ENCODE peak calls at places on chromosomes 11 and 22, in four cellular contexts. One of them, this sample, is unnamed.

GRCh38 chr11:41320233-41320993 is 139.0 kb downstream of the LRRC4C start:
- DNase-seq in HEK293T: no peak
- DNase-seq in K562: no peak
- DNase-seq in HepG2: no peak
- DNase-seq in this sample: no peak

GRCh38 chr22:23181763-23182288 is 1.5 kb downstream of the BCR start:
- DNase-seq in HEK293T: no peak
- DNase-seq in K562: peak; percentile 68
- DNase-seq in HepG2: no peak
- DNase-seq in this sample: no peak

GRCh38 chr11:20363500-20364411 is at the start of gene HTATIP2:
- DNase-seq in HepG2: no peak
- DNase-seq in HEK293T: peak; percentile 61
- DNase-seq in K562: peak; percentile 91
- DNase-seq in this sample: peak; percentile 67

GRCh38 chr11:77151804-77152513 is 23.9 kb downstream of the MYO7A start:
- DNase-seq in HEK293T: no peak
- DNase-seq in K562: no peak
- DNase-seq in HepG2: no peak
- DNase-seq in this sample: no peak

GRCh38 chr11:75490221-75491181 is 35.2 kb downstream of the GDPD5 start:
- DNase-seq in K562: no peak
- DNase-seq in HEK293T: no peak
- DNase-seq in HepG2: no peak
- DNase-seq in this sample: peak; percentile 36

GRCh38 chr22:43905681-43906080 is 13.9 kb upstream of the PNPLA5 start:
- DNase-seq in K562: no peak
- DNase-seq in HEK293T: no peak
- DNase-seq in HepG2: no peak
- DNase-seq in this sample: no peak

GRCh38 chr22:39560127-39560526 is 10.4 kb upstream of the CACNA1I start:
- DNase-seq in HEK293T: no peak
- DNase-seq in HepG2: no peak
- DNase-seq in K562: no peak
- DNase-seq in this sample: no peak

GRCh38 chr11:1484716-1485503 is 1.7 kb downstream of the MOB2 start:
- DNase-seq in K562: no peak
- DNase-seq in HEK293T: no peak
- DNase-seq in HepG2: no peak
- DNase-seq in this sample: no peak

GRCh38 chr11:124902616-124903015 is 5.0 kb upstream of the ROBO4 start:
- DNase-seq in HepG2: no peak
- DNase-seq in K562: no peak
- DNase-seq in HEK293T: no peak
- DNase-seq in this sample: no peak

GRCh38 chr11:94740975-94741707 is 27.0 kb upstream of the AMOTL1 start:
- DNase-seq in K562: peak; percentile 72
- DNase-seq in HEK293T: peak; percentile 66
- DNase-seq in HepG2: peak; percentile 41
- DNase-seq in this sample: peak; percentile 27

GRCh38 chr11:94739331-94739730 is 28.8 kb upstream of the AMOTL1 start:
- DNase-seq in K562: no peak
- DNase-seq in HEK293T: no peak
- DNase-seq in HepG2: no peak
- DNase-seq in this sample: no peak

GRCh38 chr11:94742645-94743044 is 25.5 kb upstream of the AMOTL1 start:
- DNase-seq in HepG2: no peak
- DNase-seq in HEK293T: no peak
- DNase-seq in K562: peak; percentile 44
- DNase-seq in this sample: no peak

GRCh38 chr11:94738746-94739145 is 29.4 kb upstream of the AMOTL1 start:
- DNase-seq in HEK293T: no peak
- DNase-seq in K562: no peak
- DNase-seq in HepG2: no peak
- DNase-seq in this sample: no peak

DNA sequence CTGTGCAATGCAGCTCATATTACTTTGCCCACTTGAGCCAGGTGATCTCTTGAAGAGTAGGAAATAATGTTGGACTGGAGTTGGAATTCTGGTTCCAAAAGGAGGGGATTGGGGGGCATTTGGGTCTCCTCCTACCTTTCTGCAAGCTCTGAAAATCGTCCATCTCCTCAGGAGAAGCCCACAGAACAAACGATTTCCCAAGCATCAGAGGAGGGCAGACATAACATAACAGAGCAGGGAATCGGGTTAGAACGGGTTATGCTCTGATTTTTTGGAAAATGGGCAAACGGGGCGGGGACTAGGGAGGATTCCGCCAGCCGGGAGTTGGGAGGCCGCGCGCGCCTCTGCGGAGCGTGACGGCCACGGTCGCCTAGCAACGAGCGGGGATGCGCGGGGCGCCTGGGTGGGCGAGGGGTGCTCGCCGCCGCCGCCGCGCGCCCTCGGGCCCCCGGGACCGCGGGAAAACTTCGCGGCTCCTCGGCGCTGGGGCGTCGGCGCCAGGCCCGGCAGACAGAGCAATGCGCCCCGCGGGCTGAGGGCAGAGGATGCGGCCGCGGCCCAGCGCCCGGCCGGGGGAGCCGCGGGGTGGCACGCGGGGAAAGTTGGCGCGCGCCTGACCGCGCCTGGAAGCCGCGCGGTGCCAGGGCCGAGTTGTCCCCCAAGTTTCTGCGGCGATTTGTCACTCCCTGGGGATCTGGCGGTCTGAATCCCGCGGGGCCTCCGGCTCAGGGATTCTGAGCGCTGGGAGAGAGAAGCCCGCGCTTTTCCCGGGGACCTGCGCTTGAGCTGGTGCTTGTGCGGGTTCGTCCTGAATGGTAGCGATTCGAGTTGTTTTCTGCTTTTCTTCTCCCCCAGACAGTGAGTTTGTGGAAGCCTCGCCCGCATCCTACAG is 27.8 kb upstream of the AMOTL1 start:
- DNase-seq in HEK293T: peak; percentile 26
- DNase-seq in HepG2: no peak
- DNase-seq in K562: no peak
- DNase-seq in this sample: peak; percentile 69
- TF ChIP-seq ELF4 in HEK293T: no peak
- TF ChIP-seq ELF4 in HepG2: no peak
- TF ChIP-seq ELF4 in K562: no peak
- TF ChIP-seq ELF4 in this sample: no peak

GRCh38 chr22:41801886-41802285 is 1.4 kb downstream of the CCDC134 start:
- DNase-seq in HEK293T: no peak
- DNase-seq in HepG2: no peak
- DNase-seq in K562: no peak
- DNase-seq in this sample: no peak
- TF ChIP-seq ELF4 in HEK293T: no peak
- TF ChIP-seq ELF4 in HepG2: no peak
- TF ChIP-seq ELF4 in K562: no peak
- TF ChIP-seq ELF4 in this sample: no peak

GRCh38 chr11:7671347-7671746 is 2.0 kb downstream of the CYB5R2 start:
- DNase-seq in K562: no peak
- DNase-seq in HepG2: no peak
- DNase-seq in HEK293T: no peak
- DNase-seq in this sample: no peak

GRCh38 chr11:7668464-7668863 is 4.8 kb downstream of the CYB5R2 start:
- DNase-seq in HepG2: no peak
- DNase-seq in HEK293T: no peak
- DNase-seq in K562: no peak
- DNase-seq in this sample: no peak

GRCh38 chr11:7670631-7671030 is 2.7 kb downstream of the CYB5R2 start:
- DNase-seq in HEK293T: no peak
- DNase-seq in HepG2: no peak
- DNase-seq in K562: no peak
- DNase-seq in this sample: no peak

GRCh38 chr11:7667460-7667859 is 5.8 kb downstream of the CYB5R2 start:
- DNase-seq in K562: no peak
- DNase-seq in HEK293T: no peak
- DNase-seq in HepG2: no peak
- DNase-seq in this sample: no peak

DNA sequence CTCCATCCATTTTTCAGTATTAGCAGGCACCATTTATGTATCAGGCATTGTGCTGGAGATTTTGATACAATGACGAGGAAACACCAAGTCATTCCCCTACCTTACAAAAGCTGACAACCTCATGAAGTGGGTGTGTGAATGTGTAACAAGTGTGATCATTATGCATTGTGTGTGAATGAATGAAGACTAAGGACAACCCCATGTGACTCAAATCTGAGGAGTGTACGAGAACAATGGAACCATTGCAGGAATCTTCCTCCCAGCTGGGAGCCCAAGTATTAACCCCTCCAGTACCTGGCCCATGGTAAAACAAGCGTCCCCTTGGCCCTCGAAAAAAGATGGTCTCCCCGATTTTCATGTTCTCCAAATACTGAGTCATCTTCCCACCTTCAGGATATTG is 4.4 kb downstream of the CYB5R2 start:
- DNase-seq in HEK293T: no peak
- DNase-seq in K562: no peak
- DNase-seq in HepG2: no peak
- DNase-seq in this sample: no peak
- TF ChIP-seq ELF4 in HEK293T: no peak
- TF ChIP-seq ELF4 in K562: no peak
- TF ChIP-seq ELF4 in HepG2: no peak
- TF ChIP-seq ELF4 in this sample: no peak

GRCh38 chr11:103907136-103907535 is 129.3 kb upstream of the DDI1 start:
- DNase-seq in HEK293T: no peak
- DNase-seq in HepG2: no peak
- DNase-seq in K562: no peak
- DNase-seq in this sample: no peak
- TF ChIP-seq ELF4 in HEK293T: no peak
- TF ChIP-seq ELF4 in HepG2: no peak
- TF ChIP-seq ELF4 in K562: no peak
- TF ChIP-seq ELF4 in this sample: no peak

DNA sequence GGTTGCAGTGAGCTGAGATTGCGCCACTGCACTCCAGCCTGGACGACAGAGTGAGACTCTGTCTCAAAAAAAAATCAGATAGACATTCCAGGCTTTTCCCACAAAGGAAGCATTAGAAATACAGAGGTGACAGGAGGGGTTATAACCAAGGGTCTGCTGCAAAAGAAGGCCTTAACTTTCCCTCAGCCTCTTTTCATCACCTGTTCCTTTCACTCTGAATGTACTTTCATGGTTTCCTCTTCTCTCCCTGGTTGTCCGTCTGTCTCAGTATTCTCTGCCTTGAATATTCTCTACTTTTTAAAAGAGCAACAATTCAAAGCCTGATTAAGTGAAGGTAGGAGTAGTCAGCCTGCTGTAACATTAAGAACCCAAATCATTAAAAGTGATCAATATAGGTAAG is 50.2 kb downstream of the CELF1 start:
- DNase-seq in HepG2: no peak
- DNase-seq in HEK293T: no peak
- DNase-seq in K562: no peak
- DNase-seq in this sample: no peak
- TF ChIP-seq ELF4 in HepG2: no peak
- TF ChIP-seq ELF4 in HEK293T: no peak
- TF ChIP-seq ELF4 in K562: no peak
- TF ChIP-seq ELF4 in this sample: no peak

DNA sequence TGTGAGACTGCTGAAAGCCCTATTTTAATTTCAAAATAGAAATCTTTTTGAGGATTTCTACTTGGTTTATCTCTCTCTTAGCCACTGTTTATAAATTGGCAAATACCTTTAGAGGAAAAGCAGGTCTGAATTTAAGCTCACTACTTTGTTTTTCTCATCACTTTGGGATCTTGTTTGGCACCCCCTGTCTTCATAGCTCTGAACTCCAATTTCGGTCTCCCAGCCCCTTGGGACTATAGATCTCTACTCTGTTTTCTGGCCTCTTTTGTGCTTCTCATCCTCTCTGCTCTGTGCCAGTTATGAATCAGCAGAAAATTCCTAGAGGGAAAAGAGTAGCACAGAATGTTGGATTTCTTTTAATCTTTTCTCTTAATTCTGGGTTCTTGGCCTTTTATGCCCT is 118.3 kb downstream of the CYP2R1 start:
- DNase-seq in HepG2: no peak
- DNase-seq in HEK293T: no peak
- DNase-seq in K562: peak; percentile 14
- DNase-seq in this sample: peak; percentile 14
- TF ChIP-seq ELF4 in HepG2: no peak
- TF ChIP-seq ELF4 in HEK293T: no peak
- TF ChIP-seq ELF4 in K562: no peak
- TF ChIP-seq ELF4 in this sample: no peak

DNA sequence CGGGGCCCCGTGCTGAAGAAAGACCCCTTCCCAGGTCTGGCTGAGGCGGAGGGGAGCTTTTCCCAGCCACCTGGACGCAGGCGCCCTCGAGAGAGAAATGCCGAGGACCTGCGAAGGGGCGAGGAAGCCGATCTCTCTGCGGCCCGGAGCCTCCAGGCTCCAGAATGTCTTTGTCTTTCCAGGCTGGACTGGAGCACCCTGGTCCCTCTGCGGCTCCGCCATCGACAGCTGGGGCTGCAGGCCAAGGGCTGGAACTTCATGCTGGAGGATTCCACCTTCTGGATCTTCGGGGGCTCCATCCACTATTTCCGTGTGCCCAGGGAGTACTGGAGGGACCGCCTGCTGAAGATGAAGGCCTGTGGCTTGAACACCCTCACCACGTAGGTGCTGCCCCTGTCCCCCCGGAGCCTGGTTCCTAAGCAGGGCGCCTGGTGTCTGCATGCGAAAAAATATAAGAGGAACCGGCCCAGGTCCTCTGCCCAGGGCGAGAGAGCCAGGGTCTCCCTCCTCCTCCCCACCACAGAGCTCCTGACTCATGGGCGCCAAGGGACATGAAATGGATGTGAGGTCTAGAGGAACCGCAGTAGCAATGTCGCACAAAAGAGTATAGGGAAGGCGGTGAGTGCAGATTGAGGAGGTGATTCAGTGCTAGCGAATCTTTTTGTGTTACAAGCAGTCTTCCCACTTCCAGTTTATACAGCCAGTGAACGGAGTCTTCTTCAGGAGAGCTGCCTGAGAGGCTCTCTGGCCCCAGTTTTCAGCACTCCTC is 11.0 kb downstream of the GLB1L2 start:
- DNase-seq in HepG2: no peak
- DNase-seq in K562: no peak
- DNase-seq in HEK293T: no peak
- DNase-seq in this sample: no peak
- TF ChIP-seq ELF4 in HepG2: no peak
- TF ChIP-seq ELF4 in K562: no peak
- TF ChIP-seq ELF4 in HEK293T: no peak
- TF ChIP-seq ELF4 in this sample: no peak

GRCh38 chr11:117607449-117607848 is 189.6 kb downstream of the DSCAML1 start:
- DNase-seq in HepG2: no peak
- DNase-seq in K562: no peak
- DNase-seq in HEK293T: no peak
- DNase-seq in this sample: no peak
- TF ChIP-seq ELF4 in HepG2: no peak
- TF ChIP-seq ELF4 in K562: no peak
- TF ChIP-seq ELF4 in HEK293T: no peak
- TF ChIP-seq ELF4 in this sample: no peak

This sample was measured in WTC11.